ENCODE peak calls at places on chromosomes 12 and 14, in seven cellular contexts. U is GM10248; Q is cardiac fibroblast; X is left ventricle myocardium inferior; A is activated T-helper 1 cell treated with Interleukin-2 at 50 U/mL for 16 hours; Y is germinal center; B is stimulated activated CD8-positive, alpha-beta memory T cell treated with anti-CD3 and anti-CD28 coated beads, Interleukin-12 subunit alpha, Interleukin-12 subunit beta, amount 100 ng/mL, for 4 hours. S is an unnamed sample.

GRCh38 chr14:79271122-79271521 is 940.2 kb downstream of the DIO2 start:
- DNase-seq in U (no peak), Q (no peak), X (no peak), A (no peak), Y (no peak), B (no peak), S (no peak)

GRCh38 chr12:92421701-92422100 is 276.1 kb upstream of the BTG1 start:
- DNase-seq in U (no peak), Q (peak), X (no peak), A (no peak), Y (no peak), B (no peak), S (peak)

GRCh38 chr12:13203028-13203922 is 6.7 kb downstream of the EMP1 start:
- DNase-seq in U (peak), Q (peak), X (peak), A (no peak), Y (no peak), B (no peak), S (no peak)

GRCh38 chr12:124740691-124741137 is 123.0 kb downstream of the SCARB1 start:
- DNase-seq in U (peak), Q (peak), X (no peak), A (no peak), Y (no peak), B (no peak), S (no peak)

GRCh38 chr14:45793081-45793480 is 540.1 kb upstream of the MIS18BP1 start:
- DNase-seq in U (no peak), Q (no peak), X (no peak), A (no peak), Y (no peak), B (no peak), S (no peak)

GRCh38 chr12:98499668-98500456 is 15.5 kb upstream of the TMPO start:
- DNase-seq in U (no peak), Q (no peak), X (no peak), A (no peak), Y (no peak), B (no peak), S (no peak)

GRCh38 chr14:37544407-37544806 is 50.6 kb downstream of the FOXA1 start:
- DNase-seq in U (no peak), Q (no peak), X (no peak), A (no peak), Y (no peak), B (no peak), S (no peak)

GRCh38 chr12:6980075-6980474 is 9.4 kb downstream of the EMG1 start:
- DNase-seq in U (no peak), Q (no peak), X (no peak), A (no peak), Y (no peak), B (no peak), S (no peak)

GRCh38 chr12:122030427-122030825 is 8.7 kb downstream of the BCL7A start:
- DNase-seq in U (no peak), Q (no peak), X (no peak), A (no peak), Y (peak), B (no peak), S (no peak)

GRCh38 chr12:90058721-90059120 is 350.1 kb upstream of the ATP2B1 start:
- DNase-seq in U (no peak), Q (peak), X (no peak), A (no peak), Y (no peak), B (no peak), S (peak)

GRCh38 chr12:6276936-6277615 is 33.4 kb upstream of the PLEKHG6 start:
- DNase-seq in U (peak), Q (no peak), X (no peak), A (no peak), Y (no peak), B (no peak), S (peak)

GRCh38 chr14:50839048-50839447 is 8.1 kb upstream of the NIN start:
- DNase-seq in U (no peak), Q (no peak), X (no peak), A (no peak), Y (no peak), B (no peak), S (peak)

GRCh38 chr14:100677152-100677924 is 49.4 kb upstream of the DLK1 start:
- DNase-seq in U (no peak), Q (peak), X (peak), A (no peak), Y (no peak), B (no peak), S (no peak)

GRCh38 chr12:64258576-64258975 is 36.5 kb upstream of the KICS2 start:
- DNase-seq in U (no peak), Q (no peak), X (no peak), A (no peak), Y (no peak), B (no peak), S (no peak)

GRCh38 chr12:104055686-104056388 is 5.8 kb upstream of the GLT8D2 start:
- DNase-seq in U (no peak), Q (peak), X (peak), A (no peak), Y (no peak), B (no peak), S (no peak)

GRCh38 chr12:65443038-65443437 is 164.6 kb downstream of the MSRB3 start:
- DNase-seq in U (no peak), Q (no peak), X (no peak), A (no peak), Y (no peak), B (no peak), S (no peak)

S was measured in HCEC 1CT.